ENCODE peak calls at places on chromosomes 6 and 20, in eight cellular contexts. M is cardiac muscle cell; J is left lung; F is PC-9; Z is ascending aorta; A is astrocyte; E is CD4-positive, alpha-beta T cell; O is heart right ventricle. T is an unnamed sample.
A peak's percentile ranks its signal among the peaks of the same experiment; 100 is the strongest.

GRCh38 chr6:109793793-109794192 is 102.7 kb downstream of the FIG4 start:
- DNase-seq in M (peak; percentile 10), J (no peak), F (peak; percentile 31), Z (peak; percentile 74), A (peak; percentile 97), E (no peak), O (peak; percentile 47), T (peak; percentile 73)

GRCh38 chr20:36150489-36150846 is 4.1 kb upstream of the EPB41L1 start:
- DNase-seq in M (no peak), J (no peak), F (no peak), Z (no peak), A (no peak), E (no peak), O (no peak), T (no peak)

GRCh38 chr6:20085817-20086216 is 126.5 kb downstream of the MBOAT1 start:
- DNase-seq in M (no peak), J (no peak), F (no peak), Z (no peak), A (no peak), E (no peak), O (no peak), T (no peak)

GRCh38 chr6:75349262-75349984 is 64.8 kb upstream of the TMEM30A start:
- DNase-seq in M (peak; percentile 86), J (peak; percentile 82), F (no peak), Z (no peak), A (peak; percentile 42), E (no peak), O (peak; percentile 23), T (no peak)

GRCh38 chr20:3739054-3739925 is 6.8 kb downstream of the HSPA12B start:
- DNase-seq in M (no peak), J (no peak), F (no peak), Z (no peak), A (no peak), E (no peak), O (peak; percentile 75), T (no peak)

GRCh38 chr6:134481953-134482352 is 164.0 kb upstream of the SGK1 start:
- DNase-seq in M (no peak), J (no peak), F (no peak), Z (no peak), A (no peak), E (no peak), O (no peak), T (no peak)

GRCh38 chr20:41029150-41029872 is 689 bp downstream of the TOP1 start:
- DNase-seq in M (peak; percentile 38), J (peak; percentile 85), F (peak; percentile 28), Z (peak; percentile 61), A (no peak), E (peak; percentile 11), O (no peak), T (no peak)

GRCh38 chr6:10276106-10276505 is 138.8 kb downstream of the TFAP2A start:
- DNase-seq in M (no peak), J (no peak), F (no peak), Z (no peak), A (peak; percentile 73), E (no peak), O (no peak), T (no peak)

GRCh38 chr6:10529231-10529801 is 8.2 kb downstream of the GCNT2 start:
- DNase-seq in M (no peak), J (no peak), F (peak; percentile 39), Z (peak; percentile 80), A (peak; percentile 74), E (no peak), O (no peak), T (no peak)

GRCh38 chr20:16241911-16242310 is 331.3 kb downstream of the KIF16B start:
- DNase-seq in M (peak; percentile 34), J (no peak), F (no peak), Z (no peak), A (no peak), E (no peak), O (no peak), T (no peak)

GRCh38 chr20:1210501-1210900 is 7.2 kb downstream of the C20orf202 start:
- DNase-seq in M (no peak), J (no peak), F (no peak), Z (no peak), A (no peak), E (no peak), O (no peak), T (no peak)

GRCh38 chr6:33298773-33299236 is at the start of gene RGL2:
- DNase-seq in M (peak; percentile 63), J (peak; percentile 97), F (peak; percentile 61), Z (peak; percentile 92), A (no peak), E (peak; percentile 66), O (peak; percentile 94), T (no peak)

GRCh38 chr6:109010703-109011102 is 83.9 kb downstream of the SESN1 start:
- DNase-seq in M (no peak), J (no peak), F (no peak), Z (no peak), A (no peak), E (no peak), O (no peak), T (no peak)

GRCh38 chr6:138287144-138287955 is 69.1 kb upstream of the PBOV1 start:
- DNase-seq in M (peak; percentile 73), J (no peak), F (peak; percentile 20), Z (no peak), A (peak; percentile 21), E (peak; percentile 35), O (no peak), T (no peak)

GRCh38 chr6:15061176-15061575 is 184.7 kb upstream of the JARID2 start:
- DNase-seq in M (no peak), J (no peak), F (no peak), Z (no peak), A (no peak), E (no peak), O (no peak), T (no peak)

GRCh38 chr20:36663026-36663425 is 17.0 kb upstream of the SLA2 start:
- DNase-seq in M (no peak), J (no peak), F (no peak), Z (no peak), A (no peak), E (no peak), O (no peak), T (no peak)

GRCh38 chr6:142429195-142429594 is 127.4 kb downstream of the ADGRG6 start:
- DNase-seq in M (no peak), J (no peak), F (no peak), Z (no peak), A (no peak), E (no peak), O (no peak), T (no peak)

GRCh38 chr6:159044899-159045727 is at the start of gene TAGAP:
- DNase-seq in M (no peak), J (peak; percentile 84), F (peak; percentile 3), Z (peak; percentile 86), A (no peak), E (peak; percentile 80), O (peak; percentile 55), T (no peak)

GRCh38 chr6:167404385-167405049 is 79.6 kb downstream of the TTLL2 start:
- DNase-seq in M (no peak), J (no peak), F (no peak), Z (no peak), A (no peak), E (no peak), O (no peak), T (no peak)

GRCh38 chr6:167403427-167403826 is 78.5 kb downstream of the TTLL2 start:
- DNase-seq in M (no peak), J (no peak), F (no peak), Z (no peak), A (no peak), E (no peak), O (no peak), T (no peak)

GRCh38 chr6:167401525-167402194 is 76.8 kb downstream of the TTLL2 start:
- DNase-seq in M (no peak), J (peak; percentile 85), F (no peak), Z (no peak), A (no peak), E (no peak), O (no peak), T (no peak)

GRCh38 chr6:167400482-167401138 is 75.7 kb downstream of the TTLL2 start:
- DNase-seq in M (no peak), J (peak; percentile 48), F (no peak), Z (no peak), A (no peak), E (no peak), O (no peak), T (no peak)

GRCh38 chr6:167402195-167402686 is 77.4 kb downstream of the TTLL2 start:
- DNase-seq in M (no peak), J (peak; percentile 37), F (no peak), Z (no peak), A (no peak), E (no peak), O (no peak), T (no peak)
- H3K9me3 ChIP-seq in M (no peaks in the 10 kb centered on the region), J (no peaks in the 10 kb centered on the region), F (no peaks in the 10 kb centered on the region), Z (no peaks in the 10 kb centered on the region), A (no peaks in the 10 kb centered on the region), E (no peaks in the 10 kb centered on the region), O (no peaks in the 10 kb centered on the region), T (peaks cover 94% of the 10 kb centered on the region)

DNA sequence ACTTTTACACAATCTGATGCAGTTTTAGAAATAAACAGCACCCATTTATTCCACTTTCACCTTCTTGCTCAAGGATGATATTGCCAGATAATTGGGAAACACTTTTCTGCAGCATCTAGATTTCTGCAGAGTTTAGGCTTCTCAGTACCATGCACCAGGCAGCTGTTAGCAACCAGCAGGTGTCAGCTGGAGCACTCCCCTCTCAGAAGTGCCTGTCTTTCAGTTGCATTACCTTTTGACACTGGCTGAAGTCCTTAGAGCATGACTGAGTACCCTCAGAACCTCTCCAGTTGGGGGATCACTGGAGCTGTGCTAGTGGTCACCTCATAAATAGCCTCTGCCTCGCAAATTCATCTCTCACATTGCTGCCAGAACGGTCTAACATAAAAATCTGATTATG is 91.2 kb downstream of the DNAH8 start:
- DNase-seq in M (no peak), J (no peak), F (no peak), Z (no peak), A (no peak), E (no peak), O (no peak), T (no peak)
- TF ChIP-seq CTCF in M (no peak), J (no peak), F (no peak), Z (no peak), A (no peak), E (no peak), O (no peak), T (no peak)

GRCh38 chr6:82646231-82646615 is 282.6 kb downstream of the TPBG start:
- DNase-seq in M (no peak), J (no peak), F (no peak), Z (no peak), A (no peak), E (no peak), O (no peak), T (no peak)

GRCh38 chr6:82651845-82652333 is 288.3 kb downstream of the TPBG start:
- DNase-seq in M (no peak), J (no peak), F (no peak), Z (no peak), A (no peak), E (no peak), O (no peak), T (no peak)
- H3K27me3 ChIP-seq in M (no peaks in the 10 kb centered on the region), J (no peaks in the 10 kb centered on the region), F (no peaks in the 10 kb centered on the region), Z (no peaks in the 10 kb centered on the region), A (no peaks in the 10 kb centered on the region), E (no peaks in the 10 kb centered on the region), O (no peaks in the 10 kb centered on the region), T (no peaks in the 10 kb centered on the region)

DNA sequence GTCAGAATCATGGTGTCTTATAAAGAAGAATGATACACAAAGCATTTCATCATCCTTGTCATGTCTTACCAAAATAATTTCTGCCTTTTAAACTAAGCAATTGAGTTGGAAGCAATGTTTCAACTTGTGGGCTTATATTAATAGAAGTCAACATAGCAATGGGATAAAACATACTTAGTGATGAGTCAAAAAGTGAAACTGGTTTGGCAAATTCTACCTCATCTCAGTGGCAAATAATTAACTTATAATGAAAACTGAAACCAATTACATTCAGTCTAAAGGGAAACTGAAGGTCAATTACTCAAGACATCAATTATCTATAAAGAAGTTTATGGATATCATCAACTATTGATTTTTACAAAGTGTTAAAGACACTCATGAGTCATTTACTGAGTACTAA is 463.8 kb downstream of the BMP2 start:
- DNase-seq in M (no peak), J (no peak), F (no peak), Z (no peak), A (no peak), E (no peak), O (no peak), T (no peak)
- H3K9me3 ChIP-seq in M (peaks cover 2% of the 10 kb centered on the region), J (peaks cover 16% of the 10 kb centered on the region), F (no peaks in the 10 kb centered on the region), Z (peaks cover 10% of the 10 kb centered on the region), A (peaks cover 4% of the 10 kb centered on the region), E (no peaks in the 10 kb centered on the region), O (peaks cover 8% of the 10 kb centered on the region), T (no peaks in the 10 kb centered on the region)

T was measured in AG04450.